ENCODE peak calls at places on chromosomes 7 and 10, in six cellular contexts. X is activated CD8-positive, alpha-beta memory T cell treated with anti-CD3 and anti-CD28 coated beads for 24 hours; H is left cardiac atrium; P is progenitor cell of endocrine pancreas; Y is SJSA1; A is activated effector memory CD4-positive, alpha-beta T cell treated with Interleukin-2 at 50 U/mL for 16 hours. N is an unnamed sample.

GRCh38 chr7:44289341-44290249 is 35.8 kb downstream of the CAMK2B start:
- DNase-seq in X (peak), H (peak), Y (peak), A (no peak), P (peak), N (no peak)

GRCh38 chr10:70896551-70896950 is 8.2 kb upstream of the PCBD1 start:
- DNase-seq in P (no peak), A (no peak), H (no peak), Y (no peak), X (no peak), N (no peak)

GRCh38 chr10:80292607-80293239 is 3.3 kb upstream of the MAT1A start:
- DNase-seq in H (no peak), Y (no peak), X (no peak), P (no peak), A (no peak), N (no peak)

GRCh38 chr7:142811154-142811737 is 40.5 kb downstream of the PRSS2 start:
- DNase-seq in X (no peak), P (no peak), A (no peak), H (no peak), Y (no peak), N (peak)

GRCh38 chr10:16699435-16699834 is 117.8 kb downstream of the RSU1 start:
- DNase-seq in X (no peak), H (no peak), A (no peak), P (no peak), Y (no peak), N (no peak)

GRCh38 chr10:3811331-3811870 is 26.4 kb upstream of the KLF6 start:
- DNase-seq in Y (peak), A (peak), P (no peak), H (no peak), X (no peak), N (peak)

GRCh38 chr7:96236198-96237039 is 85.5 kb downstream of the SLC25A13 start:
- DNase-seq in H (peak), A (no peak), Y (peak), X (no peak), P (no peak), N (peak)

GRCh38 chr10:52499281-52499680 is 185.2 kb downstream of the DKK1 start:
- DNase-seq in A (no peak), Y (no peak), P (no peak), X (no peak), H (no peak), N (no peak)

GRCh38 chr10:132612571-132613504 is 75.3 kb downstream of the INPP5A start:
- DNase-seq in Y (no peak), H (no peak), A (no peak), X (no peak), P (no peak), N (no peak)

GRCh38 chr7:55515569-55516279 is 56.6 kb downstream of the VOPP1 start:
- DNase-seq in Y (no peak), A (no peak), P (no peak), H (no peak), X (no peak), N (no peak)

GRCh38 chr7:40826419-40827216 is 691.8 kb downstream of the SUGCT start:
- DNase-seq in X (no peak), P (no peak), A (no peak), Y (peak), H (no peak), N (peak)

GRCh38 chr7:67022501-67022900 is 25.9 kb downstream of the TYW1 start:
- DNase-seq in X (peak), H (no peak), A (no peak), Y (no peak), P (no peak), N (peak)

GRCh38 chr7:26356929-26357792 is 65.5 kb downstream of the SNX10 start:
- DNase-seq in H (no peak), P (no peak), X (no peak), A (no peak), Y (no peak), N (no peak)

GRCh38 chr7:557556-557877 is 37.9 kb upstream of the PDGFA start:
- DNase-seq in X (no peak), A (no peak), Y (no peak), H (no peak), P (no peak), N (no peak)

GRCh38 chr10:13674645-13675588 is 88.2 kb downstream of the PRPF18 start:
- DNase-seq in Y (no peak), A (no peak), H (peak), X (no peak), P (no peak), N (no peak)

GRCh38 chr7:98514211-98515150 is 102.6 kb upstream of the NPTX2 start:
- DNase-seq in P (no peak), H (no peak), A (no peak), X (no peak), Y (no peak), N (no peak)

GRCh38 chr7:16223963-16224707 is 197.2 kb downstream of the CRPPA start:
- DNase-seq in P (no peak), A (no peak), H (no peak), Y (peak), X (peak), N (no peak)

GRCh38 chr10:124875596-124875995 is 66.3 kb upstream of the ZRANB1 start:
- DNase-seq in H (no peak), Y (no peak), X (no peak), A (no peak), P (no peak), N (peak)

GRCh38 chr7:5452937-5453540 is 29.4 kb upstream of the TNRC18 start:
- DNase-seq in Y (no peak), X (no peak), P (no peak), A (no peak), H (peak), N (peak)

GRCh38 chr10:33290286-33291052 is 44.0 kb downstream of the NRP1 start:
- DNase-seq in Y (no peak), H (no peak), A (no peak), P (no peak), X (no peak), N (no peak)

GRCh38 chr10:122140941-122141623 is 130.0 kb upstream of the BTBD16 start:
- DNase-seq in A (no peak), P (no peak), H (peak), X (no peak), Y (peak), N (peak)

GRCh38 chr7:73809454-73810090 is 21.2 kb upstream of the CLDN4 start:
- DNase-seq in H (no peak), Y (no peak), A (no peak), X (no peak), P (no peak), N (no peak)

GRCh38 chr7:44615149-44615611 is 8.8 kb downstream of the OGDH start:
- DNase-seq in A (no peak), P (no peak), H (peak), X (no peak), Y (no peak), N (no peak)

GRCh38 chr7:4100691-4101090 is 581.4 kb upstream of the FOXK1 start:
- DNase-seq in X (no peak), Y (no peak), P (no peak), A (no peak), H (no peak), N (no peak)

GRCh38 chr10:33332183-33333031 is 2.1 kb downstream of the NRP1 start:
- DNase-seq in X (no peak), P (no peak), H (no peak), Y (no peak), A (no peak), N (no peak)

GRCh38 chr10:114550756-114551290 is 107.3 kb downstream of the ABLIM1 start:
- DNase-seq in X (no peak), H (no peak), P (no peak), A (no peak), Y (no peak), N (peak)

GRCh38 chr10:649798-650690 is 39.4 kb downstream of the DIP2C start:
- DNase-seq in H (peak), Y (peak), A (no peak), X (no peak), P (peak), N (no peak)

GRCh38 chr7:128234475-128234874 is 6.6 kb upstream of the LEP start:
- DNase-seq in A (no peak), H (no peak), Y (no peak), X (no peak), P (no peak), N (no peak)

GRCh38 chr10:48700493-48700892 is 15.8 kb downstream of the WDFY4 start:
- DNase-seq in Y (peak), H (no peak), A (no peak), X (no peak), P (no peak), N (no peak)

GRCh38 chr10:119313024-119313423 is 105.7 kb downstream of the GRK5 start:
- DNase-seq in H (no peak), A (no peak), P (no peak), X (no peak), Y (no peak), N (no peak)

GRCh38 chr10:82150123-82150900 is 275.3 kb downstream of the NRG3 start:
- DNase-seq in A (no peak), H (peak), X (no peak), Y (no peak), P (peak), N (no peak)